ENCODE peak calls at places on chromosomes 3 and 15, in six cellular contexts. N is tibial artery, X is AG04449, L is AG09309, Z is astrocyte of the cerebellum, U is tibial nerve. B is an unnamed sample.

GRCh38 chr3:188006726-188007393 is 147.1 kb upstream of the LPP start:
- DNase-seq in N (peak), X (no peak), L (no peak), Z (no peak), U (no peak), B (no peak)

GRCh38 chr3:138901579-138901978 is 45.4 kb downstream of the FOXL2 start:
- DNase-seq in N (no peak), X (no peak), L (no peak), Z (no peak), U (no peak), B (no peak)

GRCh38 chr3:81378552-81379288 is 382.7 kb downstream of the GBE1 start:
- DNase-seq in N (no peak), X (no peak), L (no peak), Z (no peak), U (no peak), B (no peak)

GRCh38 chr3:125011941-125012340 is 43.9 kb downstream of the HEG1 start:
- DNase-seq in N (no peak), X (no peak), L (no peak), Z (peak), U (no peak), B (no peak)

GRCh38 chr3:16059700-16060357 is 114.7 kb upstream of the GALNT15 start:
- DNase-seq in N (no peak), X (no peak), L (no peak), Z (no peak), U (no peak), B (no peak)

GRCh38 chr3:71345429-71346027 is 238.0 kb downstream of the FOXP1 start:
- DNase-seq in N (no peak), X (peak), L (peak), Z (no peak), U (peak), B (no peak)

GRCh38 chr3:37905987-37906674 is 44.5 kb downstream of the CTDSPL start:
- DNase-seq in N (no peak), X (no peak), L (peak), Z (peak), U (no peak), B (peak)

GRCh38 chr3:195106418-195106906 is 164.5 kb downstream of the XXYLT1 start:
- DNase-seq in N (peak), X (no peak), L (no peak), Z (no peak), U (peak), B (no peak)

GRCh38 chr3:23611737-23612295 is 193.9 kb upstream of the UBE2E1 start:
- DNase-seq in N (peak), X (no peak), L (no peak), Z (peak), U (peak), B (no peak)

GRCh38 chr3:32442766-32443165 is 51.1 kb downstream of the CMTM7 start:
- DNase-seq in N (no peak), X (no peak), L (no peak), Z (no peak), U (no peak), B (no peak)

GRCh38 chr3:133547432-133548041 is 25.9 kb upstream of the CDV3 start:
- DNase-seq in N (no peak), X (no peak), L (peak), Z (peak), U (no peak), B (peak)

GRCh38 chr3:72288955-72289707 is 504.2 kb upstream of the PROK2 start:
- DNase-seq in N (peak), X (peak), L (peak), Z (peak), U (no peak), B (no peak)

GRCh38 chr15:58229297-58229768 is 91.2 kb downstream of the AQP9 start:
- DNase-seq in N (no peak), X (no peak), L (no peak), Z (no peak), U (no peak), B (no peak)

DNA sequence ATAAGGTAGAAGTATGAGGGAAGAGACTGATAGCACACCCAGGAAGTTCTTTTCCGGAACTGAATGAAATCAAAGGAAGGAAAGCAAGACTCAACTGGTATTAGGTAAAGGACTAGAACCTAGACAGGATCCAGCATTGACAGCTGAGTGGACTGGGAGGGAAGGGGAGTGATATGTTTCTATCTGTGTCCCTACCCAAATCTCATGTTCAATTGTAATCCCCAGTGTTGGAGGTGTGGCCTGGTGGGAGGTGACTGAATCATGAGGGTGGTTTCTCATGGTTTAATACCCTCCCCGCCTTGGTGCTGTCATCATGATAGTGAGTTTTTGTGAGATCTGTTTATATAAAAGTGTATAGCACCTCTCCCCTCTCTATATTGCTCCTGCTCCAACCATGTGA is 415.9 kb upstream of the KCNMB2 start:
- DNase-seq in N (no peak), X (no peak), L (no peak), Z (no peak), U (no peak), B (no peak)
- H3K4me3 ChIP-seq in N (no peak), X (no peak), L (no peak), Z (no peak), U (no peak), B (no peak)

DNA sequence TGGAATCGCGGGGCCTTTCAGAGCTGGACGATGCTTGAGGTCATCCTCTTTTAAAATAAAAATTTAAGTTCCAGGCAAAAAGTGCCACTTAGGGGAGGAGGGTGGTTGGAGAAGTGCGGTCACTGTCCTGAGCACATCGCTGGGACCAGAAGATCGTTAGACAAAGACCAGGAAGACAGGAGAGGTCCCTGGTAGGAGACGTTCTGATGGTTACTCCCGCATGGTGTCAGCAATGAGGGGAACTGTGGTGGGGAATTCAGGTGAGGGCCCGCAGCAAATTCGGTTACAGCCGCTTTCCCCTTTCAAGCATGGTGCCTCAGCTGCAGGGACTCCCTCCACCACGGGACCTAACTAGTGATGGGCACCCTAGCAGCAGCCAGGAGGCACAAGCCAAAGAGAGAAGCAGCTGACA is 1.0 kb upstream of the ISY1 start:
- DNase-seq in N (no peak), X (no peak), L (no peak), Z (no peak), U (no peak), B (no peak)
- TF ChIP-seq CTCF in N (no peak), X (no peak), L (no peak), Z (no peak), U (no peak), B (no peak)

GRCh38 chr3:69011331-69011730 is 2.2 kb downstream of the EOGT start:
- DNase-seq in N (no peak), X (no peak), L (no peak), Z (no peak), U (no peak), B (no peak)
- H3K4me3 ChIP-seq in N (peak), X (no peak), L (no peak), Z (no peak), U (no peak), B (no peak)

GRCh38 chr3:127831723-127832172 is 9.4 kb upstream of the MGLL start:
- DNase-seq in N (no peak), X (no peak), L (no peak), Z (no peak), U (no peak), B (no peak)
- TF ChIP-seq CTCF in N (peak), X (peak), L (peak), Z (peak), U (peak), B (peak)

GRCh38 chr3:45596290-45596791 is 1.8 kb downstream of the LIMD1 start:
- DNase-seq in N (peak), X (no peak), L (no peak), Z (no peak), U (no peak), B (no peak)
- H3K4me3 ChIP-seq in N (peak), X (peak), L (peak), Z (peak), U (peak), B (peak)

DNA sequence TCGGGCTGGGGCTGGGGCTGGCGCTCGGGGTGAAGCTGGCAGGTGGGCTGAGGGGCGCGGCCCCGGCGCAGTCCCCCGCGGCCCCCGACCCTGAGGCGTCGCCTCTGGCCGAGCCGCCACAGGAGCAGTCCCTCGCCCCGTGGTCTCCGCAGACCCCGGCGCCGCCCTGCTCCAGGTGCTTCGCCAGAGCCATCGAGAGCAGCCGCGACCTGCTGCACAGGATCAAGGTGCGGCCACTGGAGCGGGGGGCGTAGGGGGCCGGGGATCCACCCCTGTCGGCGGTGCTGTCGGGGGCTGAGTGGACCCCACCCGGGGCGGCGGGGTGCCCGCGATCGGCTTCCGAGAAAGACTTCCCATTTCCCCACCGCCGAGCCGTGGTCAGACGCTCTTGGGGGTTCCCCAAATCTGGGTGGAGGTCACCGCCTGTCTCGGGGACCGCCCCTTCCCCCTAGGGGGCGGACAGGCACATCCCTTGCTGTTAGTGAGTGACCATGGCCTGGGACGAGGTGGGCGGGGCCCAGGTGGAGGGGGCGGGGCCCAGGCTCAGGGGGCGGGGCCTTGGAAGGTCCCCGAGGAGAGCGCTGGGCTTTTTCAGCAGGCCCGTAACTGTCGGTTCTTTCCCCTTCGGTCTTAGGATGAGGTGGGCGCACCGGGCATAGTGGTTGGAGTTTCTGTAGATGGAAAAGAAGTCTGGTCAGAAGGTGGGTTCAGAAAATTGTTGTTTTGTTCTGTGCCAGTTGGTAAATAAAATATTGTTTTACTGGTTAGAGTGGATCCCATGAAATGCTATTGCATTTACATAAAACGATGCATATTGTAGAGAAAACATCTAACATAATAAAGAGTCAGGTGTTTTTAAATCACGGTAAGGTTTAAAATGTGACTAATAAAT is 587 bp downstream of the LACTB start:
- DNase-seq in N (peak), X (no peak), L (peak), Z (no peak), U (peak), B (no peak)
- TF ChIP-seq CTCF in N (peak), X (peak), L (peak), Z (peak), U (no peak), B (peak)